ENCODE peak calls at places on chromosome 7, in eight cellular contexts. One of them, this sample, is unnamed.

GRCh38 chr7:128197586-128197985 is 43.5 kb upstream of the LEP start:
- DNase-seq in astrocyte of the spinal cord: no peak
- DNase-seq in AG08396: peak; percentile 81
- DNase-seq in foreskin fibroblast: peak; percentile 47
- DNase-seq in activated CD8-positive, alpha-beta memory T cell treated with anti-CD3 and anti-CD28 coated beads, Interleukin-2, amount 50 U/mL, for 48 hours: peak; percentile 26
- DNase-seq in activated T-helper 1 cell treated with anti-CD3 and anti-CD28 coated beads, Interleukin-2, amount 50 U/mL, for 16 hours: no peak
- DNase-seq in Calu3: no peak
- DNase-seq in CD4-positive, alpha-beta T cell: no peak
- DNase-seq in this sample: no peak

GRCh38 chr7:52273685-52274610 is 761.5 kb upstream of the POM121L12 start:
- DNase-seq in CD4-positive, alpha-beta T cell: no peak
- DNase-seq in activated CD8-positive, alpha-beta memory T cell treated with anti-CD3 and anti-CD28 coated beads, Interleukin-2, amount 50 U/mL, for 48 hours: no peak
- DNase-seq in activated T-helper 1 cell treated with anti-CD3 and anti-CD28 coated beads, Interleukin-2, amount 50 U/mL, for 16 hours: no peak
- DNase-seq in AG08396: no peak
- DNase-seq in Calu3: no peak
- DNase-seq in foreskin fibroblast: no peak
- DNase-seq in astrocyte of the spinal cord: no peak
- DNase-seq in this sample: no peak

GRCh38 chr7:49255061-49255460 is 330.7 kb downstream of the CDC14C start:
- DNase-seq in astrocyte of the spinal cord: peak; percentile 6
- DNase-seq in activated T-helper 1 cell treated with anti-CD3 and anti-CD28 coated beads, Interleukin-2, amount 50 U/mL, for 16 hours: no peak
- DNase-seq in CD4-positive, alpha-beta T cell: no peak
- DNase-seq in Calu3: no peak
- DNase-seq in AG08396: no peak
- DNase-seq in foreskin fibroblast: no peak
- DNase-seq in activated CD8-positive, alpha-beta memory T cell treated with anti-CD3 and anti-CD28 coated beads, Interleukin-2, amount 50 U/mL, for 48 hours: no peak
- DNase-seq in this sample: no peak

GRCh38 chr7:137903382-137904169 is 56.8 kb upstream of the DGKI start:
- DNase-seq in activated CD8-positive, alpha-beta memory T cell treated with anti-CD3 and anti-CD28 coated beads, Interleukin-2, amount 50 U/mL, for 48 hours: peak; percentile 67
- DNase-seq in astrocyte of the spinal cord: peak; percentile 82
- DNase-seq in activated T-helper 1 cell treated with anti-CD3 and anti-CD28 coated beads, Interleukin-2, amount 50 U/mL, for 16 hours: peak; percentile 33
- DNase-seq in Calu3: peak; percentile 65
- DNase-seq in foreskin fibroblast: peak; percentile 87
- DNase-seq in AG08396: peak; percentile 64
- DNase-seq in CD4-positive, alpha-beta T cell: peak; percentile 41
- DNase-seq in this sample: peak; percentile 57

GRCh38 chr7:152180587-152180986 is 155.1 kb downstream of the GALNT11 start:
- DNase-seq in foreskin fibroblast: no peak
- DNase-seq in activated CD8-positive, alpha-beta memory T cell treated with anti-CD3 and anti-CD28 coated beads, Interleukin-2, amount 50 U/mL, for 48 hours: no peak
- DNase-seq in astrocyte of the spinal cord: no peak
- DNase-seq in AG08396: no peak
- DNase-seq in Calu3: no peak
- DNase-seq in CD4-positive, alpha-beta T cell: no peak
- DNase-seq in activated T-helper 1 cell treated with anti-CD3 and anti-CD28 coated beads, Interleukin-2, amount 50 U/mL, for 16 hours: no peak
- DNase-seq in this sample: no peak

GRCh38 chr7:88401009-88401623 is 94.4 kb upstream of the STEAP4 start:
- DNase-seq in foreskin fibroblast: peak; percentile 5
- DNase-seq in AG08396: no peak
- DNase-seq in activated T-helper 1 cell treated with anti-CD3 and anti-CD28 coated beads, Interleukin-2, amount 50 U/mL, for 16 hours: no peak
- DNase-seq in CD4-positive, alpha-beta T cell: no peak
- DNase-seq in astrocyte of the spinal cord: no peak
- DNase-seq in activated CD8-positive, alpha-beta memory T cell treated with anti-CD3 and anti-CD28 coated beads, Interleukin-2, amount 50 U/mL, for 48 hours: no peak
- DNase-seq in Calu3: no peak
- DNase-seq in this sample: no peak

GRCh38 chr7:107479303-107479702 is 9.4 kb downstream of the GPR22 start:
- DNase-seq in activated T-helper 1 cell treated with anti-CD3 and anti-CD28 coated beads, Interleukin-2, amount 50 U/mL, for 16 hours: no peak
- DNase-seq in AG08396: no peak
- DNase-seq in astrocyte of the spinal cord: no peak
- DNase-seq in Calu3: no peak
- DNase-seq in CD4-positive, alpha-beta T cell: no peak
- DNase-seq in activated CD8-positive, alpha-beta memory T cell treated with anti-CD3 and anti-CD28 coated beads, Interleukin-2, amount 50 U/mL, for 48 hours: no peak
- DNase-seq in foreskin fibroblast: no peak
- DNase-seq in this sample: no peak

GRCh38 chr7:74284781-74285259 is 4.4 kb upstream of the CLIP2 start:
- DNase-seq in foreskin fibroblast: no peak
- DNase-seq in activated T-helper 1 cell treated with anti-CD3 and anti-CD28 coated beads, Interleukin-2, amount 50 U/mL, for 16 hours: no peak
- DNase-seq in AG08396: no peak
- DNase-seq in Calu3: peak; percentile 56
- DNase-seq in CD4-positive, alpha-beta T cell: no peak
- DNase-seq in activated CD8-positive, alpha-beta memory T cell treated with anti-CD3 and anti-CD28 coated beads, Interleukin-2, amount 50 U/mL, for 48 hours: no peak
- DNase-seq in astrocyte of the spinal cord: no peak
- DNase-seq in this sample: no peak

GRCh38 chr7:87370660-87371180 is 25.3 kb downstream of the CROT start:
- DNase-seq in astrocyte of the spinal cord: peak; percentile 24
- DNase-seq in CD4-positive, alpha-beta T cell: no peak
- DNase-seq in activated CD8-positive, alpha-beta memory T cell treated with anti-CD3 and anti-CD28 coated beads, Interleukin-2, amount 50 U/mL, for 48 hours: no peak
- DNase-seq in Calu3: no peak
- DNase-seq in AG08396: no peak
- DNase-seq in foreskin fibroblast: peak; percentile 58
- DNase-seq in activated T-helper 1 cell treated with anti-CD3 and anti-CD28 coated beads, Interleukin-2, amount 50 U/mL, for 16 hours: no peak
- DNase-seq in this sample: no peak

GRCh38 chr7:88377421-88377820 is 70.7 kb upstream of the STEAP4 start:
- DNase-seq in foreskin fibroblast: peak; percentile 8
- DNase-seq in Calu3: no peak
- DNase-seq in AG08396: no peak
- DNase-seq in astrocyte of the spinal cord: no peak
- DNase-seq in activated CD8-positive, alpha-beta memory T cell treated with anti-CD3 and anti-CD28 coated beads, Interleukin-2, amount 50 U/mL, for 48 hours: no peak
- DNase-seq in activated T-helper 1 cell treated with anti-CD3 and anti-CD28 coated beads, Interleukin-2, amount 50 U/mL, for 16 hours: no peak
- DNase-seq in CD4-positive, alpha-beta T cell: no peak
- DNase-seq in this sample: no peak

GRCh38 chr7:130096243-130096827 is 26.0 kb downstream of the KLHDC10 start:
- DNase-seq in activated T-helper 1 cell treated with anti-CD3 and anti-CD28 coated beads, Interleukin-2, amount 50 U/mL, for 16 hours: no peak
- DNase-seq in foreskin fibroblast: peak; percentile 50
- DNase-seq in AG08396: no peak
- DNase-seq in Calu3: no peak
- DNase-seq in activated CD8-positive, alpha-beta memory T cell treated with anti-CD3 and anti-CD28 coated beads, Interleukin-2, amount 50 U/mL, for 48 hours: no peak
- DNase-seq in CD4-positive, alpha-beta T cell: no peak
- DNase-seq in astrocyte of the spinal cord: peak; percentile 15
- DNase-seq in this sample: no peak

GRCh38 chr7:102849079-102849478 is 63.7 kb upstream of the LRRC17 start:
- DNase-seq in astrocyte of the spinal cord: no peak
- DNase-seq in activated T-helper 1 cell treated with anti-CD3 and anti-CD28 coated beads, Interleukin-2, amount 50 U/mL, for 16 hours: no peak
- DNase-seq in foreskin fibroblast: peak; percentile 76
- DNase-seq in Calu3: no peak
- DNase-seq in activated CD8-positive, alpha-beta memory T cell treated with anti-CD3 and anti-CD28 coated beads, Interleukin-2, amount 50 U/mL, for 48 hours: no peak
- DNase-seq in AG08396: no peak
- DNase-seq in CD4-positive, alpha-beta T cell: no peak
- DNase-seq in this sample: no peak

GRCh38 chr7:151110941-151111645 is 24.8 kb downstream of the AGAP3 start:
- DNase-seq in activated CD8-positive, alpha-beta memory T cell treated with anti-CD3 and anti-CD28 coated beads, Interleukin-2, amount 50 U/mL, for 48 hours: peak; percentile 85
- DNase-seq in AG08396: peak; percentile 91
- DNase-seq in astrocyte of the spinal cord: peak; percentile 68
- DNase-seq in Calu3: peak; percentile 82
- DNase-seq in activated T-helper 1 cell treated with anti-CD3 and anti-CD28 coated beads, Interleukin-2, amount 50 U/mL, for 16 hours: peak; percentile 57
- DNase-seq in foreskin fibroblast: peak; percentile 90
- DNase-seq in CD4-positive, alpha-beta T cell: peak; percentile 60
- DNase-seq in this sample: peak; percentile 83

GRCh38 chr7:69060516-69060915 is 537.8 kb upstream of the AUTS2 start:
- DNase-seq in activated CD8-positive, alpha-beta memory T cell treated with anti-CD3 and anti-CD28 coated beads, Interleukin-2, amount 50 U/mL, for 48 hours: no peak
- DNase-seq in AG08396: no peak
- DNase-seq in Calu3: no peak
- DNase-seq in foreskin fibroblast: no peak
- DNase-seq in astrocyte of the spinal cord: no peak
- DNase-seq in activated T-helper 1 cell treated with anti-CD3 and anti-CD28 coated beads, Interleukin-2, amount 50 U/mL, for 16 hours: no peak
- DNase-seq in CD4-positive, alpha-beta T cell: no peak
- DNase-seq in this sample: no peak

GRCh38 chr7:134694299-134694698 is 47.6 kb downstream of the BPGM start:
- DNase-seq in activated CD8-positive, alpha-beta memory T cell treated with anti-CD3 and anti-CD28 coated beads, Interleukin-2, amount 50 U/mL, for 48 hours: no peak
- DNase-seq in Calu3: no peak
- DNase-seq in foreskin fibroblast: no peak
- DNase-seq in activated T-helper 1 cell treated with anti-CD3 and anti-CD28 coated beads, Interleukin-2, amount 50 U/mL, for 16 hours: no peak
- DNase-seq in CD4-positive, alpha-beta T cell: no peak
- DNase-seq in AG08396: no peak
- DNase-seq in astrocyte of the spinal cord: no peak
- DNase-seq in this sample: no peak

GRCh38 chr7:141071260-141071854 is 2.5 kb upstream of the TMEM178B start:
- DNase-seq in Calu3: peak; percentile 43
- DNase-seq in foreskin fibroblast: peak; percentile 26
- DNase-seq in activated CD8-positive, alpha-beta memory T cell treated with anti-CD3 and anti-CD28 coated beads, Interleukin-2, amount 50 U/mL, for 48 hours: peak; percentile 72
- DNase-seq in AG08396: peak; percentile 29
- DNase-seq in CD4-positive, alpha-beta T cell: no peak
- DNase-seq in activated T-helper 1 cell treated with anti-CD3 and anti-CD28 coated beads, Interleukin-2, amount 50 U/mL, for 16 hours: no peak
- DNase-seq in astrocyte of the spinal cord: peak; percentile 15
- DNase-seq in this sample: no peak

GRCh38 chr7:111401516-111401915 is 160.8 kb downstream of the IMMP2L start:
- DNase-seq in activated T-helper 1 cell treated with anti-CD3 and anti-CD28 coated beads, Interleukin-2, amount 50 U/mL, for 16 hours: no peak
- DNase-seq in CD4-positive, alpha-beta T cell: no peak
- DNase-seq in astrocyte of the spinal cord: peak; percentile 56
- DNase-seq in AG08396: peak; percentile 4
- DNase-seq in foreskin fibroblast: no peak
- DNase-seq in activated CD8-positive, alpha-beta memory T cell treated with anti-CD3 and anti-CD28 coated beads, Interleukin-2, amount 50 U/mL, for 48 hours: no peak
- DNase-seq in Calu3: no peak
- DNase-seq in this sample: no peak

GRCh38 chr7:20260219-20260618 is 43.0 kb upstream of the MACC1 start:
- DNase-seq in AG08396: no peak
- DNase-seq in activated CD8-positive, alpha-beta memory T cell treated with anti-CD3 and anti-CD28 coated beads, Interleukin-2, amount 50 U/mL, for 48 hours: no peak
- DNase-seq in Calu3: no peak
- DNase-seq in CD4-positive, alpha-beta T cell: no peak
- DNase-seq in foreskin fibroblast: no peak
- DNase-seq in activated T-helper 1 cell treated with anti-CD3 and anti-CD28 coated beads, Interleukin-2, amount 50 U/mL, for 16 hours: no peak
- DNase-seq in astrocyte of the spinal cord: peak; percentile 83
- DNase-seq in this sample: no peak

GRCh38 chr7:2856388-2857169 is 12.5 kb upstream of the GNA12 start:
- DNase-seq in AG08396: no peak
- DNase-seq in activated T-helper 1 cell treated with anti-CD3 and anti-CD28 coated beads, Interleukin-2, amount 50 U/mL, for 16 hours: no peak
- DNase-seq in foreskin fibroblast: no peak
- DNase-seq in astrocyte of the spinal cord: no peak
- DNase-seq in CD4-positive, alpha-beta T cell: no peak
- DNase-seq in Calu3: peak; percentile 50
- DNase-seq in activated CD8-positive, alpha-beta memory T cell treated with anti-CD3 and anti-CD28 coated beads, Interleukin-2, amount 50 U/mL, for 48 hours: no peak
- DNase-seq in this sample: no peak

GRCh38 chr7:13279854-13280435 is 592.5 kb downstream of the ARL4A start:
- DNase-seq in Calu3: no peak
- DNase-seq in activated CD8-positive, alpha-beta memory T cell treated with anti-CD3 and anti-CD28 coated beads, Interleukin-2, amount 50 U/mL, for 48 hours: no peak
- DNase-seq in foreskin fibroblast: peak; percentile 44
- DNase-seq in AG08396: no peak
- DNase-seq in CD4-positive, alpha-beta T cell: no peak
- DNase-seq in astrocyte of the spinal cord: peak; percentile 58
- DNase-seq in activated T-helper 1 cell treated with anti-CD3 and anti-CD28 coated beads, Interleukin-2, amount 50 U/mL, for 16 hours: no peak
- DNase-seq in this sample: no peak

GRCh38 chr7:143367972-143368371 is 5.5 kb upstream of the FAM131B start:
- DNase-seq in foreskin fibroblast: peak; percentile 66
- DNase-seq in astrocyte of the spinal cord: no peak
- DNase-seq in CD4-positive, alpha-beta T cell: no peak
- DNase-seq in activated T-helper 1 cell treated with anti-CD3 and anti-CD28 coated beads, Interleukin-2, amount 50 U/mL, for 16 hours: no peak
- DNase-seq in Calu3: peak; percentile 93
- DNase-seq in activated CD8-positive, alpha-beta memory T cell treated with anti-CD3 and anti-CD28 coated beads, Interleukin-2, amount 50 U/mL, for 48 hours: no peak
- DNase-seq in AG08396: no peak
- DNase-seq in this sample: peak; percentile 93

GRCh38 chr7:93728292-93728691 is 153.8 kb upstream of the CALCR start:
- DNase-seq in activated T-helper 1 cell treated with anti-CD3 and anti-CD28 coated beads, Interleukin-2, amount 50 U/mL, for 16 hours: no peak
- DNase-seq in CD4-positive, alpha-beta T cell: no peak
- DNase-seq in AG08396: no peak
- DNase-seq in foreskin fibroblast: no peak
- DNase-seq in activated CD8-positive, alpha-beta memory T cell treated with anti-CD3 and anti-CD28 coated beads, Interleukin-2, amount 50 U/mL, for 48 hours: no peak
- DNase-seq in astrocyte of the spinal cord: no peak
- DNase-seq in Calu3: no peak
- DNase-seq in this sample: no peak

GRCh38 chr7:23315366-23315765 is 16.2 kb downstream of the MALSU1 start:
- DNase-seq in CD4-positive, alpha-beta T cell: no peak
- DNase-seq in AG08396: no peak
- DNase-seq in foreskin fibroblast: peak; percentile 29
- DNase-seq in Calu3: no peak
- DNase-seq in astrocyte of the spinal cord: peak; percentile 59
- DNase-seq in activated T-helper 1 cell treated with anti-CD3 and anti-CD28 coated beads, Interleukin-2, amount 50 U/mL, for 16 hours: no peak
- DNase-seq in activated CD8-positive, alpha-beta memory T cell treated with anti-CD3 and anti-CD28 coated beads, Interleukin-2, amount 50 U/mL, for 48 hours: no peak
- DNase-seq in this sample: no peak

GRCh38 chr7:137032436-137032835 is 164.0 kb downstream of the CHRM2 start:
- DNase-seq in foreskin fibroblast: peak; percentile 9
- DNase-seq in activated CD8-positive, alpha-beta memory T cell treated with anti-CD3 and anti-CD28 coated beads, Interleukin-2, amount 50 U/mL, for 48 hours: no peak
- DNase-seq in Calu3: no peak
- DNase-seq in AG08396: no peak
- DNase-seq in astrocyte of the spinal cord: no peak
- DNase-seq in CD4-positive, alpha-beta T cell: no peak
- DNase-seq in activated T-helper 1 cell treated with anti-CD3 and anti-CD28 coated beads, Interleukin-2, amount 50 U/mL, for 16 hours: no peak
- DNase-seq in this sample: no peak

GRCh38 chr7:94761451-94761850 is 105.5 kb upstream of the SGCE start:
- DNase-seq in activated T-helper 1 cell treated with anti-CD3 and anti-CD28 coated beads, Interleukin-2, amount 50 U/mL, for 16 hours: no peak
- DNase-seq in activated CD8-positive, alpha-beta memory T cell treated with anti-CD3 and anti-CD28 coated beads, Interleukin-2, amount 50 U/mL, for 48 hours: no peak
- DNase-seq in astrocyte of the spinal cord: no peak
- DNase-seq in AG08396: no peak
- DNase-seq in Calu3: no peak
- DNase-seq in foreskin fibroblast: no peak
- DNase-seq in CD4-positive, alpha-beta T cell: no peak
- DNase-seq in this sample: no peak

GRCh38 chr7:77525231-77525630 is 11.9 kb upstream of the PTPN12 start:
- DNase-seq in activated CD8-positive, alpha-beta memory T cell treated with anti-CD3 and anti-CD28 coated beads, Interleukin-2, amount 50 U/mL, for 48 hours: no peak
- DNase-seq in CD4-positive, alpha-beta T cell: no peak
- DNase-seq in AG08396: peak; percentile 51
- DNase-seq in activated T-helper 1 cell treated with anti-CD3 and anti-CD28 coated beads, Interleukin-2, amount 50 U/mL, for 16 hours: no peak
- DNase-seq in Calu3: no peak
- DNase-seq in foreskin fibroblast: peak; percentile 21
- DNase-seq in astrocyte of the spinal cord: no peak
- DNase-seq in this sample: no peak

GRCh38 chr7:16905300-16906044 is 23.7 kb upstream of the AGR3 start:
- DNase-seq in activated CD8-positive, alpha-beta memory T cell treated with anti-CD3 and anti-CD28 coated beads, Interleukin-2, amount 50 U/mL, for 48 hours: no peak
- DNase-seq in CD4-positive, alpha-beta T cell: no peak
- DNase-seq in activated T-helper 1 cell treated with anti-CD3 and anti-CD28 coated beads, Interleukin-2, amount 50 U/mL, for 16 hours: no peak
- DNase-seq in Calu3: no peak
- DNase-seq in AG08396: no peak
- DNase-seq in astrocyte of the spinal cord: peak; percentile 84
- DNase-seq in foreskin fibroblast: peak; percentile 35
- DNase-seq in this sample: no peak